ENCODE peak calls at places on chromosomes 2 and 18, in eight cellular contexts. I, Z, X, S, F, H, B and P are unnamed samples.

GRCh38 chr2:230902180-230902899 is 22.7 kb downstream of the GPR55 start:
- DNase-seq in I (no peak), Z (no peak), X (peak; percentile 76), S (peak; percentile 10), F (peak; percentile 81), H (peak; percentile 57), B (peak; percentile 27), P (no peak)

GRCh38 chr18:24065942-24066341 is 51.4 kb downstream of the TTC39C start:
- DNase-seq in I (no peak), Z (no peak), X (no peak), S (no peak), F (no peak), H (no peak), B (no peak), P (no peak)

GRCh38 chr2:175600024-175600831 is 401.8 kb downstream of the LNPK start:
- DNase-seq in I (peak; percentile 33), Z (no peak), X (no peak), S (peak; percentile 13), F (no peak), H (no peak), B (no peak), P (peak; percentile 17)

GRCh38 chr2:189372688-189373257 is 68.5 kb upstream of the WDR75 start:
- DNase-seq in I (no peak), Z (no peak), X (no peak), S (no peak), F (no peak), H (no peak), B (no peak), P (no peak)

GRCh38 chr2:222492683-222493082 is 68.3 kb downstream of the SGPP2 start:
- DNase-seq in I (peak; percentile 24), Z (no peak), X (no peak), S (no peak), F (no peak), H (no peak), B (no peak), P (no peak)

GRCh38 chr18:24078391-24078790 is 60.5 kb upstream of the CABYR start:
- DNase-seq in I (no peak), Z (no peak), X (no peak), S (no peak), F (no peak), H (no peak), B (no peak), P (no peak)

GRCh38 chr2:205752421-205752820 is 70.1 kb downstream of the NRP2 start:
- DNase-seq in I (no peak), Z (no peak), X (no peak), S (no peak), F (no peak), H (no peak), B (no peak), P (no peak)

GRCh38 chr18:7758764-7759163 is 191.6 kb downstream of the PTPRM start:
- DNase-seq in I (no peak), Z (no peak), X (no peak), S (no peak), F (no peak), H (no peak), B (no peak), P (no peak)

GRCh38 chr18:48770243-48770642 is 180.5 kb downstream of the SMAD7 start:
- DNase-seq in I (no peak), Z (no peak), X (no peak), S (no peak), F (no peak), H (no peak), B (no peak), P (no peak)

GRCh38 chr2:83991992-83992391 is 467.1 kb downstream of the SUCLG1 start:
- DNase-seq in I (no peak), Z (no peak), X (no peak), S (no peak), F (no peak), H (no peak), B (no peak), P (no peak)

GRCh38 chr2:1051075-1051474 is 100.4 kb downstream of the SNTG2 start:
- DNase-seq in I (no peak), Z (no peak), X (peak; percentile 37), S (no peak), F (no peak), H (no peak), B (no peak), P (no peak)

GRCh38 chr18:25544872-25545271 is 192.9 kb upstream of the ZNF521 start:
- DNase-seq in I (no peak), Z (no peak), X (no peak), S (no peak), F (no peak), H (no peak), B (no peak), P (no peak)

GRCh38 chr2:227862741-227863588 is 8.5 kb upstream of the DAW1 start:
- DNase-seq in I (no peak), Z (no peak), X (peak; percentile 83), S (no peak), F (no peak), H (peak; percentile 88), B (no peak), P (no peak)

GRCh38 chr2:228777855-228778355 is 493.2 kb downstream of the PID1 start:
- DNase-seq in I (no peak), Z (no peak), X (peak; percentile 4), S (no peak), F (no peak), H (no peak), B (no peak), P (no peak)

GRCh38 chr18:70523035-70523797 is 234.4 kb downstream of the SOCS6 start:
- DNase-seq in I (no peak), Z (no peak), X (no peak), S (no peak), F (no peak), H (no peak), B (no peak), P (no peak)

GRCh38 chr2:16031848-16032159 is 91.5 kb downstream of the MYCN start:
- DNase-seq in I (no peak), Z (peak; percentile 70), X (no peak), S (no peak), F (no peak), H (no peak), B (no peak), P (no peak)

GRCh38 chr18:22930089-22930713 is 2.9 kb upstream of the RBBP8 start:
- DNase-seq in I (peak; percentile 67), Z (peak; percentile 67), X (peak; percentile 70), S (peak; percentile 83), F (peak; percentile 89), H (peak; percentile 46), B (peak; percentile 57), P (peak; percentile 61)

GRCh38 chr18:44893045-44893706 is 212.5 kb downstream of the SETBP1 start:
- DNase-seq in I (no peak), Z (no peak), X (no peak), S (no peak), F (no peak), H (no peak), B (no peak), P (no peak)

GRCh38 chr2:32937602-32938450 is 8.9 kb upstream of the LTBP1 start:
- DNase-seq in I (no peak), Z (peak; percentile 47), X (peak; percentile 52), S (no peak), F (no peak), H (no peak), B (no peak), P (no peak)

GRCh38 chr2:98775146-98775988 is 44.4 kb upstream of the MGAT4A start:
- DNase-seq in I (no peak), Z (peak; percentile 80), X (no peak), S (no peak), F (no peak), H (no peak), B (no peak), P (no peak)

GRCh38 chr18:62999921-63000320 is 284.6 kb downstream of the PHLPP1 start:
- DNase-seq in I (no peak), Z (no peak), X (no peak), S (no peak), F (peak; percentile 28), H (no peak), B (no peak), P (no peak)

GRCh38 chr2:18514838-18515461 is 45.5 kb downstream of the RDH14 start:
- DNase-seq in I (no peak), Z (no peak), X (no peak), S (no peak), F (no peak), H (no peak), B (no peak), P (no peak)

GRCh38 chr18:21459706-21460286 is 140.7 kb downstream of the ESCO1 start:
- DNase-seq in I (no peak), Z (no peak), X (no peak), S (no peak), F (no peak), H (no peak), B (no peak), P (no peak)

GRCh38 chr2:98029718-98030222 is 34.0 kb upstream of the TMEM131 start:
- DNase-seq in I (no peak), Z (no peak), X (peak; percentile 40), S (no peak), F (no peak), H (no peak), B (no peak), P (no peak)

GRCh38 chr2:9308186-9308955 is 101.8 kb downstream of the ASAP2 start:
- DNase-seq in I (no peak), Z (no peak), X (peak; percentile 43), S (no peak), F (no peak), H (no peak), B (no peak), P (no peak)

GRCh38 chr18:13626544-13626908 is 99.8 kb downstream of the FAM210A start:
- DNase-seq in I (no peak), Z (no peak), X (no peak), S (no peak), F (no peak), H (no peak), B (no peak), P (no peak)
- H3K27ac ChIP-seq in I (no peak overlapping the region), Z (no peak overlapping the region), X (no peak overlapping the region), S (no peak overlapping the region), F (no peak overlapping the region), H (no peak overlapping the region), B (no peak overlapping the region), P (no peak overlapping the region)

GRCh38 chr18:3217930-3218647 is 1.7 kb downstream of the MYOM1 start:
- DNase-seq in I (no peak), Z (no peak), X (no peak), S (peak; percentile 56), F (no peak), H (peak; percentile 55), B (no peak), P (no peak)
- TF ChIP-seq POLR2A in I (peak; percentile 54), Z (no peak), X (no peak), S (no peak), F (no peak), H (no peak), B (no peak), P (no peak)

DNA sequence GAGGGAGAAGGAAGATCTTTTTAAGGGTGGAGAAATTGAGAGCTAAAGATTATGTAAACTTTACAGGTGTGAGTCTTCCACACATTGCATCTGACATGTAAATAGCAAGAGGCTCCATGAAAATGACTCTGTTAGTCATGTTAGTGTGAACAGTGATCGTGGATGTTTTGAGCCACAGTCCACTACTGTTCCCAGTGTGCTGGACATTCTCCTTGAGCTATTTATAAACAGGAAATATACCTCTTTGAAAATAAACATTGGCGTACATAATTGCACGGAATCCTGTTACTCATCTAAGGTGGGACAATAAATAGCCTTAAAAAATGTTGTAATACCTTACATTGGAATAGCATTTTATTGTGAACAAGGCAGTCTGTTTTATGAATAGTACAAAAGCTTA is 37.0 kb downstream of the LIMS1 start:
- DNase-seq in I (no peak), Z (no peak), X (peak; percentile 71), S (no peak), F (no peak), H (no peak), B (no peak), P (no peak)
- H3K27ac ChIP-seq in I (no peak overlapping the region), Z (no peak overlapping the region), X (no peak overlapping the region), S (no peak overlapping the region), F (no peak overlapping the region), H (peak overlapping the region; percentile 76), B (no peak overlapping the region), P (no peak overlapping the region)

GRCh38 chr2:54966837-54967236 is 83.4 kb downstream of the RTN4 start:
- DNase-seq in I (no peak), Z (no peak), X (no peak), S (no peak), F (no peak), H (no peak), B (no peak), P (no peak)
- TF ChIP-seq POLR2A in I (no peak), Z (no peak), X (no peak), S (no peak), F (no peak), H (no peak), B (no peak), P (no peak)